ENCODE peak calls at places on chromosomes 11 and 22, in eight cellular contexts. J, B, G, V, S, W, X and E are unnamed samples.
A peak's percentile ranks its signal among the peaks of the same experiment; 100 is the strongest.

GRCh38 chr11:135075740-135076139 is 663.7 kb upstream of the B3GAT1 start:
- DNase-seq in V (peak; percentile 98), B (peak; percentile 67), S (no peak), G (peak; percentile 64), J (peak; percentile 58), W (no peak), X (peak; percentile 35), E (no peak)

GRCh38 chr11:15216678-15217077 is 102.0 kb downstream of the INSC start:
- DNase-seq in S (no peak), V (no peak), X (no peak), B (peak; percentile 13), J (no peak), W (no peak), G (no peak), E (no peak)

GRCh38 chr11:103994111-103994510 is 42.3 kb upstream of the DDI1 start:
- DNase-seq in G (no peak), V (no peak), J (no peak), X (no peak), W (no peak), B (no peak), S (no peak), E (no peak)

GRCh38 chr22:37526376-37526775 is 7.2 kb upstream of the CARD10 start:
- DNase-seq in B (no peak), J (no peak), V (no peak), W (no peak), X (peak; percentile 56), S (no peak), G (no peak), E (peak; percentile 83)

GRCh38 chr22:49970528-49971231 is 10.1 kb downstream of the PIM3 start:
- DNase-seq in W (peak; percentile 80), B (peak; percentile 95), V (peak; percentile 70), X (peak; percentile 94), S (peak; percentile 82), J (peak; percentile 97), G (peak; percentile 95), E (peak; percentile 84)

GRCh38 chr11:19455731-19456130 is 215.0 kb upstream of the E2F8 start:
- DNase-seq in W (no peak), G (no peak), X (peak; percentile 11), S (no peak), J (peak; percentile 37), B (no peak), V (no peak), E (peak; percentile 59)

GRCh38 chr11:75553889-75554257 is 8.2 kb upstream of the SERPINH1 start:
- DNase-seq in J (no peak), V (no peak), S (no peak), W (no peak), B (no peak), X (no peak), G (no peak), E (no peak)

GRCh38 chr11:110097459-110098012 is 4.3 kb downstream of the ZC3H12C start:
- DNase-seq in W (no peak), S (no peak), G (no peak), J (no peak), V (no peak), B (no peak), X (no peak), E (no peak)

GRCh38 chr22:41793871-41794270 is 6.6 kb upstream of the CCDC134 start:
- DNase-seq in W (no peak), G (no peak), V (no peak), X (no peak), J (no peak), S (no peak), B (no peak), E (no peak)

GRCh38 chr22:30717331-30717921 is 22.8 kb downstream of the OSBP2 start:
- DNase-seq in X (peak; percentile 77), S (no peak), J (no peak), W (peak; percentile 3), V (no peak), B (no peak), G (no peak), E (peak; percentile 77)

GRCh38 chr11:75567971-75568370 is 5.9 kb downstream of the SERPINH1 start:
- DNase-seq in B (no peak), V (no peak), S (no peak), G (no peak), W (no peak), X (no peak), J (no peak), E (no peak)

GRCh38 chr22:48565901-48566501 is 1261.7 kb downstream of the BRD1 start:
- DNase-seq in B (no peak), V (no peak), S (no peak), W (no peak), J (no peak), X (no peak), G (no peak), E (no peak)

GRCh38 chr11:122459064-122459463 is 196.5 kb upstream of the UBASH3B start:
- DNase-seq in G (no peak), W (no peak), V (no peak), S (no peak), X (no peak), J (no peak), B (no peak), E (no peak)

GRCh38 chr11:44780940-44781631 is 54.3 kb downstream of the TSPAN18 start:
- DNase-seq in W (no peak), S (no peak), G (no peak), X (no peak), V (no peak), B (no peak), J (peak; percentile 40), E (no peak)

GRCh38 chr11:1943576-1943975 is 3.6 kb upstream of the MRPL23 start:
- DNase-seq in V (peak; percentile 49), X (no peak), G (no peak), S (no peak), J (no peak), B (no peak), W (no peak), E (no peak)

GRCh38 chr11:118310781-118311485 is 6.4 kb downstream of the CD3E start:
- DNase-seq in V (no peak), W (no peak), G (no peak), J (no peak), B (no peak), S (no peak), X (no peak), E (no peak)

GRCh38 chr11:405323-405975 is 9.3 kb downstream of the SIGIRR start:
- DNase-seq in B (no peak), G (no peak), W (no peak), J (peak; percentile 55), X (no peak), S (no peak), V (peak; percentile 54), E (no peak)

GRCh38 chr11:12249590-12250260 is 127.6 kb upstream of the PARVA start:
- DNase-seq in B (no peak), V (no peak), W (no peak), X (no peak), S (no peak), J (no peak), G (no peak), E (no peak)

GRCh38 chr22:46073683-46074504 is 76.4 kb upstream of the PPARA start:
- DNase-seq in X (peak; percentile 20), G (peak; percentile 25), S (no peak), J (peak; percentile 41), B (no peak), W (no peak), V (no peak), E (no peak)

GRCh38 chr11:102495161-102496042 is 35.1 kb downstream of the MMP7 start:
- DNase-seq in X (peak; percentile 86), S (peak; percentile 78), B (peak; percentile 83), V (peak; percentile 63), G (peak; percentile 36), W (peak; percentile 41), J (no peak), E (peak; percentile 72)

GRCh38 chr11:80993561-80993960 is 1552.7 kb upstream of the TENM4 start:
- DNase-seq in V (no peak), G (no peak), S (no peak), W (no peak), X (peak; percentile 22), J (no peak), B (no peak), E (no peak)
- H3K4me3 ChIP-seq in V (no peak overlapping the region), G (no peak overlapping the region), S (no peak overlapping the region), W (no peak overlapping the region), X (no peak overlapping the region), J (no peak overlapping the region), B (no peak overlapping the region), E (no peak overlapping the region)

DNA sequence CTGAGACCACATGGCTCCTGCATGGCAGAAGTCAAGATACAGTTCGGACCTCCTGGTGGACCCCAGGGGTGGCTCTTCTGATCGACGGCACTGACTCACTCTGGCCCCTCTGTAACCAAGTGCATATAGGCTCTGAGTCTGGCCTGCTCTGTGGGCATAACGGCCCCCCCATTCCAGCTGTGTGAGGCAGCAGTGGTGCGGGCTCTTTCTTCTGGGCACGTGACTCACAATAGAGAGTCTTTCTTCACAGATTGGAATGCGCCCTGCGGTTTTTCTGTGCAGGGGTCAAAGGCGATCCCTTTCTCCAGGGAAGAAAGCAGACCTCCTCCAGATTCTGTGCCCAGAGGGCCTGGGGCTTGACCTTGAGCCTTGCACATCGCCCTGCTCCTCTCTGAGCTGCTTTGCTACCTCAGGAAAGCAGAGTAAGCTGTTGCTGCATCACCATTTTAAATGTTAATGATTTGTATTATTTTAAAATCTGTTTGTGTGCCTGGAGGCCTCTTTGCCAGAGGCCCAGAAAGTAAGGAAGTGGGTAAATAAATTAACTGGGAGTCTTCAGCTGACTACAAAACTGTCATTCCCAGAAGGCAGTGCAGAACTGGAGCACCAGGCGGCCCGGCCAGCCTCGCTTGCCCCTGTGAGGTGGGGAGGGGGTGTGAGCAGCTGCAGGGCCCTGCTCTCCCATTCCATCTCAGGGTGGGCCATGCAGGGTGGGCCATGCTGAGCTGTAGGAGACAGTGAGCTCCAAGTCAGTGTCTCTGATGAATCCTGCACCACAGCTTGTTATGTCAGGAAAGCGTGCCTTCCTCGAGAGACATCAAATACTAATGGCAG is 199.0 kb downstream of the GRIK4 start:
- DNase-seq in X (peak; percentile 92), S (peak; percentile 55), W (peak; percentile 4), V (peak; percentile 55), G (no peak), J (peak; percentile 47), B (peak; percentile 30), E (peak; percentile 66)
- H3K4me3 ChIP-seq in X (no peak overlapping the region), S (no peak overlapping the region), W (no peak overlapping the region), V (no peak overlapping the region), G (no peak overlapping the region), J (no peak overlapping the region), B (no peak overlapping the region), E (no peak overlapping the region)

DNA sequence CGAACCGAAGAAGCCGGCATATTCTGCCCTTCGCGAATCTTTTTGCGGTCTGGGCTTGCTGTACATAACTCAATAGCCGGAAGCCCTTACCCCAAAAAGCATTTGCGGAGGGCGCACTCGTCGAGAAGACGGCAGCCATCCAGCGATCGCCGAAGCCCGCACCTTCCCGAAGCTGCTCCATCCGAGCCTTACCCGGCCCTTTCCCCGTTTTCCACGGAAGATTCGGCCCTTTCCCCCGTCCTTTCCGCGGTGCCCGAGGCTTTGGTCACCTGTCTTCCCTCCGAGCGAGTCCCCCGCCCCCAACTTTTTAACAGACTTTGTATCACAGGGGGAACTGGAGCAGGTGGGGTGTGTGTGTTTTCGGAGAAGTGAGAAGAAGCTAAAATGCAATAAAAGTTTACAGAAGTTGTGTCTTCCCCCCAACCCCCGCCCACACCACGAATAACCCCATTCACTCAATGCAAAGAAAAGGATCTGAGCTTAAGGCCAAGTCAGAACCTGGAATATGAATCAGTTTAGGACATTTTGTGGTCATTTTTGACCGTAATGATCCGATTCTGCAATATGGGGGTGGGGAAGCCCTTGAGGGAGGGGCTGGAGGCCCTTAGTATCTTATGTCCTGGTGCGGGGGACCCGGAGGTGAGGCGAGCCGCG is 99.0 kb upstream of the HSD17B12 start:
- DNase-seq in G (no peak), W (no peak), V (no peak), X (no peak), S (no peak), J (no peak), B (no peak), E (no peak)
- H3K4me3 ChIP-seq in G (no peak overlapping the region), W (peak overlapping the region; percentile 65), V (peak overlapping the region; percentile 51), X (no peak overlapping the region), S (peak overlapping the region; percentile 66), J (peak overlapping the region; percentile 34), B (no peak overlapping the region), E (peak overlapping the region; percentile 55)

GRCh38 chr11:79570104-79570503 is 129.3 kb upstream of the TENM4 start:
- DNase-seq in J (no peak), G (peak; percentile 34), V (no peak), W (no peak), S (no peak), B (no peak), X (no peak), E (no peak)
- H3K4me3 ChIP-seq in J (no peak overlapping the region), G (no peak overlapping the region), V (no peak overlapping the region), W (no peak overlapping the region), S (no peak overlapping the region), B (no peak overlapping the region), X (no peak overlapping the region), E (no peak overlapping the region)